ENCODE peak calls at places on chromosomes 12 and 14, in seven cellular contexts. X is astrocyte of the spinal cord; W is NCI-H748 treated with DMSO at 0.1 percent for 48 hours; Y is KBM-7; F is ecto neural progenitor cell; M is activated T-helper 9 cell treated with anti-CD3 and anti-CD28 coated beads, Interleukin-2, amount 50 U/mL, for 16 hours; U is Calu3. T is an unnamed sample.

GRCh38 chr12:131865196-131865875 is 29.1 kb upstream of the ULK1 start:
- DNase-seq in U (peak; percentile 70), F (no peak), W (no peak), M (no peak), X (peak; percentile 64), Y (no peak), T (peak; percentile 2)

GRCh38 chr14:87133073-87133815 is 859.7 kb downstream of the GALC start:
- DNase-seq in F (no peak), W (no peak), U (no peak), X (peak; percentile 87), Y (no peak), M (no peak), T (peak; percentile 61)

GRCh38 chr12:106084048-106084671 is 54.6 kb downstream of the NUAK1 start:
- DNase-seq in X (peak; percentile 97), M (no peak), F (peak; percentile 76), Y (no peak), W (no peak), U (no peak), T (peak; percentile 70)

GRCh38 chr14:103231376-103232019 is 102.5 kb upstream of the EIF5 start:
- DNase-seq in W (no peak), F (no peak), M (no peak), Y (no peak), X (no peak), U (no peak), T (no peak)

GRCh38 chr12:38890102-38890501 is 15.3 kb downstream of the CPNE8 start:
- DNase-seq in W (no peak), F (no peak), X (no peak), M (no peak), Y (peak; percentile 86), U (no peak), T (no peak)

GRCh38 chr14:103808403-103809001 is 38.9 kb downstream of the PPP1R13B start:
- DNase-seq in W (peak; percentile 55), X (peak; percentile 59), U (peak; percentile 86), M (peak; percentile 42), F (peak; percentile 63), Y (peak; percentile 74), T (peak; percentile 68)

GRCh38 chr12:40312982-40313576 is 88.3 kb downstream of the LRRK2 start:
- DNase-seq in U (peak; percentile 1), M (no peak), W (no peak), Y (no peak), F (no peak), X (peak; percentile 55), T (peak; percentile 6)

GRCh38 chr12:89733579-89734201 is 25.1 kb upstream of the ATP2B1 start:
- DNase-seq in W (no peak), U (no peak), F (no peak), X (peak; percentile 95), Y (peak; percentile 93), M (no peak), T (peak; percentile 45)

GRCh38 chr12:112374166-112374740 is 8.0 kb downstream of the HECTD4 start:
- DNase-seq in F (no peak), U (no peak), M (no peak), W (no peak), X (no peak), Y (no peak), T (no peak)

GRCh38 chr12:96427269-96427729 is 27.1 kb upstream of the CDK17 start:
- DNase-seq in Y (no peak), X (peak; percentile 100), U (no peak), F (peak; percentile 77), W (no peak), M (no peak), T (peak; percentile 82)

GRCh38 chr12:2959508-2960431 is 573 bp downstream of the TEAD4 start:
- DNase-seq in Y (peak; percentile 45), M (no peak), W (no peak), U (peak; percentile 63), X (peak; percentile 62), F (peak; percentile 86), T (peak; percentile 84)

T was measured in AG08396.